ENCODE peak calls at places on chromosomes 1 and 21, in four cellular contexts. A, Z, D and W are unnamed samples.

GRCh38 chr1:17059391-17060128 is 5.7 kb upstream of the SDHB start:
- DNase-seq in Z (peak; percentile 30), A (peak; percentile 55), D (peak; percentile 60), W (peak; percentile 83)

GRCh38 chr1:153652795-153653507 is 5.6 kb upstream of the SNAPIN start:
- DNase-seq in D (no peak), A (no peak), Z (no peak), W (no peak)

GRCh38 chr1:6795661-6796060 is 10.4 kb downstream of the CAMTA1 start:
- DNase-seq in D (no peak), A (no peak), Z (no peak), W (no peak)

GRCh38 chr21:31336739-31337040 is 7.4 kb downstream of the TIAM1 start:
- DNase-seq in A (no peak), D (no peak), Z (no peak), W (no peak)

GRCh38 chr1:158951956-158952355 is 20.6 kb downstream of the PYHIN1 start:
- DNase-seq in A (no peak), D (peak; percentile 9), Z (peak; percentile 30), W (peak; percentile 41)

GRCh38 chr1:17653728-17654351 is 101.3 kb upstream of the ACTL8 start:
- DNase-seq in D (peak; percentile 72), A (no peak), Z (no peak), W (peak; percentile 72)

GRCh38 chr1:32896451-32896850 is 4.7 kb downstream of the TMEM54 start:
- DNase-seq in A (no peak), D (no peak), Z (no peak), W (no peak)

GRCh38 chr21:35273331-35273730 is 224.2 kb upstream of the RUNX1 start:
- DNase-seq in D (no peak), Z (no peak), A (no peak), W (no peak)

GRCh38 chr1:8073116-8073855 is 47.2 kb upstream of the ERRFI1 start:
- DNase-seq in A (no peak), Z (no peak), D (no peak), W (no peak)

GRCh38 chr1:169151338-169151837 is 44.9 kb downstream of the ATP1B1 start:
- DNase-seq in Z (no peak), A (no peak), D (no peak), W (no peak)

GRCh38 chr1:38464071-38464661 is 395.4 kb downstream of the RRAGC start:
- DNase-seq in D (no peak), Z (no peak), A (no peak), W (no peak)

GRCh38 chr1:17423781-17424245 is 15.7 kb downstream of the RCC2 start:
- DNase-seq in A (no peak), Z (no peak), D (no peak), W (no peak)

GRCh38 chr1:116182019-116182714 is 71.0 kb downstream of the MAB21L3 start:
- DNase-seq in A (no peak), D (no peak), Z (no peak), W (no peak)

GRCh38 chr1:172108494-172108893 is 267.2 kb downstream of the DNM3 start:
- DNase-seq in Z (no peak), A (no peak), D (no peak), W (no peak)
- TF ChIP-seq ESRRA in Z (no peak), A (no peak), D (no peak), W (no peak)

GRCh38 chr21:17585875-17586450 is 26.7 kb downstream of the BTG3 start:
- DNase-seq in D (peak; percentile 19), A (peak; percentile 41), Z (no peak), W (no peak)
- TF ChIP-seq ETV6 in D (no peak), A (no peak), Z (no peak), W (no peak)

DNA sequence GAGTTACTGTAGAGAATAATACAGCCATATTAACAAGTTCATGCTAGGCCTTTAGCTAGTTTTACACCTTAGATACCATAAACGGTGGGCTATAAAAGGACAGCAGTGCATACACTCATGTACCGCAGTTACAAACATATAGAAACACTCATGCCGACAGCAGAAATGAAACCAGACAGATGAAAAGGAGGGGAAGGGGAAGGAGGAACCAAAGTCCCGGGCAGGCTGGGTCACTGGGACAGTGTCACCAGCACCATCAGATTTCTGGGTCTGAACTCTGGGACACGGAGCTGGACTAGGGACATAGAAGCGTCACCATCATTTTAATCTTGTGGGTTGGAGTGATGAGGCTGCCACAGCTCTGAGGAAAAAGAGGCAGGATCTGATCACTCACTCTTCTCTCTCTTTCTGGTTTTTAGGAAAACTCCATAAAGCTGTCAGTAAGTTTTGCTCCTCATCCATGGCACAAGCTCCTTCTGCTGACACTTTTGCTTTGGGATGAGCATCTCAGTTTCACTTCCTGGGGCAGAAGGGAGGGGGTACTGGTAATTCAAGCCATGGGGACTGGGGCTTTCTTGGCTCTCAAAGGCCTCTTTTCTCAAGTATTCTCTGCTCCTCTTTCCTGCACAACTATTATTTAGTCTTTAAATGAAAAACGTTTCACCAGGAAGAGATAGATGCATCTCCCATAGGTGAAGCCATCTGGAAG is 7.8 kb upstream of the ZNF691 start:
- DNase-seq in A (no peak), Z (no peak), D (no peak), W (no peak)
- TF ChIP-seq ESRRA in A (no peak), Z (no peak), D (no peak), W (no peak)

GRCh38 chr1:41493626-41494350 is 9.3 kb upstream of the EDN2 start:
- DNase-seq in A (no peak), D (peak; percentile 59), Z (no peak), W (no peak)

GRCh38 chr1:41490911-41491310 is 6.4 kb upstream of the EDN2 start:
- DNase-seq in D (no peak), Z (no peak), A (no peak), W (no peak)

GRCh38 chr1:41494351-41495170 is 10.1 kb upstream of the EDN2 start:
- DNase-seq in A (no peak), D (no peak), Z (no peak), W (no peak)

GRCh38 chr1:41493117-41493536 is 8.6 kb upstream of the EDN2 start:
- DNase-seq in D (peak; percentile 79), A (no peak), Z (no peak), W (no peak)

DNA sequence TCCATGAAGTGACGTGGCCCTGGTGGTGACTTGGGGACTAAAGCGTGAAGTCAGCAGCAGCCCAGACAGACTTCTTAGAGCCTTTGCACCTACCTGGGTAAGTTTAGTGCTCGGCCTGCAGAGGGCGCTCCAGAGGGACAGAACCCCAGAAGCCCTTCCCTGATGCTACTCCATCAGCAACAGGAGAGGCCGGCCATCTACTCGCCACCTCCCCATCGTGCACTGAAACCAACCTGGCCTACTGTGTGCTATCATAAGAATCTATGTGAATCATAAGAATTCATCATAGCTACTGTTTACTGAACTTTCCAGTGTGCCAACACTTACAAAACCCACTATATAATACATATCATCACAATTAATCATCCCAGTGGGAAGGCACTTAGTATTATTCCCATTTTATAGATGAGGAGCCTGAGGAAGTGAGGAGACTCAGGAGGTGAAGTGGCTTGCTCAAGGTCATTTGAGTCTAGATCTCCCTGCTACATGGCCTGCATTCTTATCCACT is 7.9 kb upstream of the EDN2 start:
- DNase-seq in D (peak; percentile 84), Z (no peak), A (no peak), W (peak; percentile 84)
- TF ChIP-seq ETV6 in D (no peak), Z (no peak), A (no peak), W (no peak)

DNA sequence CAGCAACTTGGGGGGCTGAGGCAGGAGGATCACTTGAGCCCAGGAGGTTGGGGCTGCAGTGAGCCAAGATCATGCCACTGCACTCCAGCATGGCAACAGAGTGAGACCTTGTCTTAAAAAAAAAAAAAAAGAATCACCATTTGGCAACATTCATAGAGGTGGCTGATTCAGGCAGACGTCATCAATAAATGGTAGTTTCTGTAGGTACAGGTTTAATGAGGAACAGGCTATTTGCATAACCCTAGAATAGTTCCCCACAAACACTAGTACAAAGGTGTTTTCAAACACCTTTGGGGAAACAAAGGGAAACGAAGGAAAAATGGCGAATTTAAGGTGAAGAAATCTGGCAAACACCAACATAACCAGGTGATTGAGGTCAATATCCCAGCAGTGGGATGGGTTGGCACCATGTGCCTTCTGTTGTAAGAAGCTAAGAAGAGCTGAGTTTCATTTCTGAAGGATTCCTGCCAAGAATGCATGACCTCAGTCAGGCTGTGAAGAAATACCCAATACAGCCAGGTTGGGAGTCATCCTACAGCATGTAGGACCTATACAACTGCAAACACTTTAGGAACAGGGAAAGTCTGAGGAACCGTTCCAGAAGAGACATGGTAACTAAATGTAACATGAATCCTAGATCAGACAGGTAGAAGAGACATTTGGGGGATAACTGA is 5.6 kb downstream of the LPAR3 start:
- DNase-seq in A (no peak), D (no peak), Z (no peak), W (no peak)
- TF ChIP-seq ESRRA in A (no peak), D (no peak), Z (no peak), W (no peak)

GRCh38 chr1:244075247-244075722 is 24.2 kb downstream of the ZBTB18 start:
- DNase-seq in A (no peak), Z (no peak), D (no peak), W (no peak)
- TF ChIP-seq ETV6 in A (no peak), Z (no peak), D (no peak), W (no peak)